ENCODE peak calls at places on chromosomes 4 and X, in five cellular contexts. I is B cell, Y is AG04450, F is left ventricle myocardium inferior, C is bronchial epithelial cell. P is an unnamed sample.

GRCh38 chrX:45347877-45348675 is 147.4 kb upstream of the DIPK2B start:
- DNase-seq in I (no peak), Y (no peak), F (no peak), C (peak), P (no peak)

GRCh38 chrX:99394450-99394849 is 1015.6 kb downstream of the PCDH19 start:
- DNase-seq in I (no peak), Y (no peak), F (no peak), C (no peak), P (no peak)

GRCh38 chr4:73864973-73865372 is 4.2 kb upstream of the CXCL1 start:
- DNase-seq in I (no peak), Y (no peak), F (no peak), C (peak), P (no peak)

GRCh38 chr4:111040904-111041303 is 418.0 kb upstream of the PITX2 start:
- DNase-seq in I (no peak), Y (no peak), F (no peak), C (peak), P (no peak)

GRCh38 chr4:170014359-170015008 is 11.7 kb downstream of the MFAP3L start:
- DNase-seq in I (no peak), Y (no peak), F (no peak), C (no peak), P (no peak)

GRCh38 chrX:13153796-13154195 is 109.4 kb upstream of the FAM9C start:
- DNase-seq in I (no peak), Y (no peak), F (no peak), C (no peak), P (no peak)

GRCh38 chr4:36172650-36173049 is 71.7 kb downstream of the ARAP2 start:
- DNase-seq in I (no peak), Y (no peak), F (no peak), C (no peak), P (no peak)

GRCh38 chr4:188439641-188440311 is 300.5 kb downstream of the TRIML1 start:
- DNase-seq in I (no peak), Y (no peak), F (peak), C (peak), P (no peak)

GRCh38 chr4:7529368-7529923 is 94.7 kb upstream of the PSAPL1 start:
- DNase-seq in I (no peak), Y (no peak), F (no peak), C (no peak), P (no peak)

GRCh38 chr4:105978684-105979296 is 83.5 kb downstream of the NPNT start:
- DNase-seq in I (no peak), Y (no peak), F (no peak), C (peak), P (no peak)

GRCh38 chrX:139446832-139447231 is 83.7 kb upstream of the F9 start:
- DNase-seq in I (no peak), Y (no peak), F (no peak), C (no peak), P (no peak)

GRCh38 chr4:183797041-183797444 is 108.1 kb upstream of the STOX2 start:
- DNase-seq in I (no peak), Y (no peak), F (peak), C (no peak), P (no peak)

GRCh38 chrX:3143043-3143799 is 102.0 kb downstream of the ARSF start:
- DNase-seq in I (peak), Y (no peak), F (no peak), C (no peak), P (no peak)

GRCh38 chrX:3142259-3143042 is 101.2 kb downstream of the ARSF start:
- DNase-seq in I (no peak), Y (no peak), F (no peak), C (no peak), P (no peak)

GRCh38 chrX:3141031-3141430 is 99.8 kb downstream of the ARSF start:
- DNase-seq in I (no peak), Y (no peak), F (no peak), C (no peak), P (no peak)

GRCh38 chrX:3144651-3145050 is 103.4 kb downstream of the ARSF start:
- DNase-seq in I (no peak), Y (no peak), F (no peak), C (no peak), P (no peak)

DNA sequence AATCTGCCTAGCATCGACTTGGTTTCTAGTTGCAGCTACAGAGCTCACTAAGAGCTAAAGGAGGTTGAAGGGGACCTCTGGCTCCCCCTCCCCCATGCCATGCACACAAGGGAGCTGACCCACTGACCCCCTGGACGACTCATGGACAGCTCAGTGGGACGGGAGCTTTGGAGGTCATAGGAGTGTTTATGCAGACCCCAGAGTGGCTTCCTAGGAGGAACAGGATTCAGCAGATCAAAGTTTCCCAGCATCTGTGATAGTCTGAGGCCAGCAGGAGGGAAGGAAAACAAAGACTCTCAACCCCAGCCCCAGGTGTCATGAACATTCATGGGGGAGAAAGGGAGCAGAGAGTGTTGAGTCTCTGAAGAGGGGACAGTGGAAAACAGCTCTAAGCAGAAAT is 104.4 kb downstream of the ARSF start:
- DNase-seq in I (no peak), Y (no peak), F (no peak), C (no peak), P (no peak)
- TF ChIP-seq CTCF in I (no peak), Y (no peak), F (no peak), C (no peak), P (no peak)

GRCh38 chr4:85657143-85657542 is 182.2 kb downstream of the ARHGAP24 start:
- DNase-seq in I (no peak), Y (no peak), F (no peak), C (no peak), P (no peak)

GRCh38 chr4:85659626-85660213 is 184.8 kb downstream of the ARHGAP24 start:
- DNase-seq in I (peak), Y (no peak), F (no peak), C (no peak), P (no peak)

DNA sequence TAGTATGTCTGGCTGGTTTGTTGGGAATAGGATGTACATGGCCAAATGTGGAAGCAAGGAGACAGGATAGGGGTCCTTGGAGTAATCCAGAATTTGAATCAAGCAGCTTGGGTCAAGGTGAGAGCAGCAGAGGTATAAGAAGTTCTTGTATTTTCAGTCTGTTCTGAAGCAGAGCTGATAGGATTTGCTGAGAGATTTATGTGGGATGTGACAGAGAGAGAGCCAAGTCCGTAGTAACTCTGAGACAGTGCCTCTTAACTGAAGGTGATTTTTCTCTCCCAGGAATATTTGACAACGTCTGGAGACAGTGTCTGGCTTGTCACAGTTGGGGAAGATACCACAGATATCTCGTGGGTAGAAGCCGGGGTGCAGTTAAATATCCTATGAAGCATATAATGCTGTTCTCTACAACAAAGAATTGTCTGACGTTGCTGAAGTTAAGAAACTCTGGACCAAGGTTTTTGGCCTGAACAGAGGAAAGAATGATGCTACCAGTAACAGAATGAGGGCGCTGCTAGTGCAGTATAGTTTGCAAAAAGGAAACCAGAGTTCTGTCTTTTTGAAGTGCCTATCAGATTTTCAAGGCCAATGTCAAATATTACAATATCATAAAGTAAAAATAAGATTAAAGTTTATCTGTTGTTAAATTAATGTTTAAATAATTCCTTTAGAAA is 184.0 kb downstream of the ARHGAP24 start:
- DNase-seq in I (no peak), Y (no peak), F (no peak), C (no peak), P (no peak)
- TF ChIP-seq CTCF in I (peak), Y (no peak), F (no peak), C (no peak), P (peak)

DNA sequence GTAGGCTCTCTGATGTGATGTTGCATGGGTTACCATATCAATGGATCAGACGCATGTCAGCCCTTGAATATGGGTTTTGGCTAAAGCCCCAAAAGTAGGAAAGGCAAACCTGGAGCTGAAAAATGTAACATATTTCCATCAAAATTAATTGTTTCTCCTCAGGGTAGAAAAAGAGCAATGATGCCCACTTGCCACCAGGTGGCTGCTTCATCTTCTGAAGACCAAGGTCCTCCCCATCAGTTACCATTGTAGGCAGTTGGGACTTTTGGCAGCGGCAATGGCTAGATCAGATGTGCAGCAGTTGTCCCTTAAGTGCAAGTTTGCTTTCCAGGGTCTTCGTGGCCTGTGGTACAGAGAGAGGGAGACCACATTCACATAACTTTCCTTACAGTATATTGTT is 118.2 kb downstream of the NAF1 start:
- DNase-seq in I (peak), Y (no peak), F (no peak), C (peak), P (peak)
- TF ChIP-seq CTCF in I (peak), Y (peak), F (peak), C (peak), P (peak)

DNA sequence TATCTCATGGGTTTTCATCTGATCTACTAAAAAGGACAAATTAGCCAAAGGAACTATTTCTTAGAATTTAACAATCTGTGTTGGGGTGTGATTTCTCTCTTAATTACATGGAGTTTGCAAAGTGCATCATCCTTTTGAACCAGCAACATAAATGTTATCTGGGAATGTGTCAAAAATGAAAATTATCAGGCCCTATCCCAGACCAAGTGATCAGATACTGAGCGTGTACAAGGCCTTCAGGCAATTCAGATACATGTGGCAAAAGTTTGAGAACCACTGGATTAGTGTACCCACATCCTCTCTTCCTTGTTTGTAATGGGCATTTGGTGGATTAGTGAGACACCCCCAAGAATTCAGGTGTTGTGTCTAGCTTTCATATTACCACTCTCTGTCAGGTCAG is 3.8 kb downstream of the SH3D19 start:
- DNase-seq in I (no peak), Y (no peak), F (no peak), C (no peak), P (no peak)
- TF ChIP-seq CTCF in I (no peak), Y (no peak), F (no peak), C (no peak), P (no peak)

DNA sequence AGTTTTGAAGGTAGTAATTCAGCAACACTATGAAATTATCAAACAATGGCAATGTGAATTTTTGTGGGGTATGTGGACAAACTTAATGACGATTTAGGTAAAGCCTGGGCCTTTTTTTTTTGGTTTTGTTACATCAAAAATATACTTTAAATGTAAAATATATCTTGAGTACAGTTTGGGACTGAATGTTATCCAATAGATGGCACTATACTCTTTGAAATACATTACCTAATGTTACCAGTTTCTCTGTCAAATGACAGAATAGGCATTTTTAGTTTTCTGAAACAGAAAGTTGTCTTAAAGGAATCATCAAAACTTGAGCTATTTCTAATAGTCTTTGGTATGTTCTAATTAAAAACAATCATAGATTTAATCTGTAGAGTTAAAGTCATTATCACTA is 1651.9 kb downstream of the C4orf33 start:
- DNase-seq in I (no peak), Y (no peak), F (no peak), C (peak), P (peak)
- TF ChIP-seq CTCF in I (no peak), Y (no peak), F (no peak), C (no peak), P (no peak)

DNA sequence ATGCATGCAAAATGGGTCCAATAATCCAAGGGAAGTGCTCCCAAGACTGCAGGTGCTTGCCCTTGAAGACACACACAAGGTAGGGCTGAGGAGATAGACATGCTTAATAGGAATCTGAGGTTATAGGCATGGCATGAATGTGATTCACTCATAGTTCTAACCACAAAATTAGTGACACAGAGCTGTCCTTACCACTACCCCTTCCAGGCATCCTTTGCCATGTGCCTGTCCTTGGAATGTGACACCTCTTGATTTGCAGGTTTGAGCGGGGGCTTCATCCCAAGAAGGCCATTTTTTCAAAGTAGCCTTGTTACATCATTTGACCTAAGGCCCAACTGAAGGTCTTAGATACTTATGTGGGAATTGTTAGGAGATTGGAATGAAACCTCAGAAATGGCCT is 112.5 kb downstream of the CCNG2 start:
- DNase-seq in I (no peak), Y (no peak), F (no peak), C (peak), P (no peak)
- TF ChIP-seq CTCF in I (no peak), Y (no peak), F (no peak), C (no peak), P (no peak)

GRCh38 chr4:3193531-3194203 is 55.3 kb upstream of the MSANTD1 start:
- DNase-seq in I (no peak), Y (no peak), F (no peak), C (peak), P (no peak)
- TF ChIP-seq CTCF in I (peak), Y (peak), F (peak), C (peak), P (peak)